ENCODE peak calls at places on chromosomes 7 and 10, in ten cellular contexts. W, T, R, J, S, N, X, I, F and Q are unnamed samples.

GRCh38 chr7:106183952-106184351 is 71.8 kb upstream of the SYPL1 start:
- DNase-seq in W (no peak), T (no peak), R (no peak), J (no peak), S (no peak), N (no peak), X (no peak), I (no peak), F (no peak), Q (no peak)

GRCh38 chr10:80356563-80356999 is at the start of the genes DYDC1 and DYDC2:
- DNase-seq in W (peak; percentile 13), T (no peak), R (peak; percentile 81), J (no peak), S (no peak), N (peak; percentile 92), X (peak; percentile 44), I (peak; percentile 77), F (peak; percentile 30), Q (peak; percentile 60)

GRCh38 chr7:78207262-78207661 is 408.7 kb downstream of the PHTF2 start:
- DNase-seq in W (no peak), T (no peak), R (no peak), J (no peak), S (no peak), N (no peak), X (no peak), I (no peak), F (no peak), Q (no peak)

GRCh38 chr7:130394421-130395188 is 14.3 kb downstream of the CPA1 start:
- DNase-seq in W (no peak), T (no peak), R (no peak), J (no peak), S (no peak), N (no peak), X (no peak), I (no peak), F (no peak), Q (no peak)

GRCh38 chr7:92461027-92462003 is 14.0 kb downstream of the GATAD1 start:
- DNase-seq in W (peak; percentile 33), T (peak; percentile 30), R (no peak), J (no peak), S (no peak), N (peak; percentile 63), X (peak; percentile 69), I (no peak), F (peak; percentile 71), Q (no peak)

GRCh38 chr7:12703881-12704280 is 16.4 kb downstream of the ARL4A start:
- DNase-seq in W (peak; percentile 48), T (no peak), R (no peak), J (no peak), S (no peak), N (no peak), X (peak; percentile 73), I (no peak), F (peak; percentile 65), Q (no peak)

GRCh38 chr10:60714242-60714641 is 64.0 kb upstream of the CDK1 start:
- DNase-seq in W (peak; percentile 59), T (no peak), R (no peak), J (no peak), S (no peak), N (no peak), X (no peak), I (no peak), F (no peak), Q (no peak)

GRCh38 chr7:40673285-40673684 is 538.5 kb downstream of the SUGCT start:
- DNase-seq in W (peak; percentile 87), T (peak; percentile 53), R (no peak), J (peak; percentile 57), S (no peak), N (no peak), X (peak; percentile 69), I (no peak), F (peak; percentile 85), Q (no peak)

GRCh38 chr10:85611093-85611740 is 755.4 kb downstream of the GRID1 start:
- DNase-seq in W (no peak), T (no peak), R (no peak), J (no peak), S (no peak), N (no peak), X (no peak), I (no peak), F (no peak), Q (no peak)

GRCh38 chr7:151244871-151245346 is 3.6 kb downstream of the SMARCD3 start:
- DNase-seq in W (no peak), T (no peak), R (no peak), J (no peak), S (no peak), N (peak; percentile 85), X (no peak), I (no peak), F (no peak), Q (no peak)

GRCh38 chr7:110569486-110569885 is 521.4 kb upstream of the LRRN3 start:
- DNase-seq in W (no peak), T (no peak), R (no peak), J (no peak), S (no peak), N (no peak), X (no peak), I (no peak), F (no peak), Q (no peak)

GRCh38 chr7:44573464-44574285 is at the start of gene DDX56:
- DNase-seq in W (peak; percentile 92), T (peak; percentile 92), R (peak; percentile 98), J (peak; percentile 84), S (peak; percentile 93), N (peak; percentile 97), X (peak; percentile 95), I (peak; percentile 99), F (peak; percentile 98), Q (peak; percentile 98)

GRCh38 chr10:7251696-7252465 is 159.0 kb downstream of the SFMBT2 start:
- DNase-seq in W (no peak), T (no peak), R (peak; percentile 68), J (no peak), S (no peak), N (no peak), X (no peak), I (no peak), F (no peak), Q (no peak)

GRCh38 chr10:88754272-88754671 is 5.5 kb upstream of the LIPN start:
- DNase-seq in W (peak; percentile 61), T (peak; percentile 53), R (no peak), J (peak; percentile 72), S (no peak), N (no peak), X (peak; percentile 31), I (no peak), F (peak; percentile 77), Q (no peak)

GRCh38 chr10:63806330-63806729 is 285.1 kb downstream of the REEP3 start:
- DNase-seq in W (no peak), T (no peak), R (no peak), J (no peak), S (no peak), N (no peak), X (no peak), I (no peak), F (no peak), Q (no peak)

GRCh38 chr7:99393363-99394187 is 14.8 kb downstream of the PDAP1 start:
- DNase-seq in W (no peak), T (no peak), R (peak; percentile 89), J (no peak), S (no peak), N (peak; percentile 96), X (no peak), I (peak; percentile 88), F (peak; percentile 25), Q (peak; percentile 77)
- H3K4me3 ChIP-seq in W (no peak overlapping the region), T (peak overlapping the region; percentile 46), R (peak overlapping the region; percentile 53), J (peak overlapping the region; percentile 31), S (peak overlapping the region; percentile 62), N (peak overlapping the region; percentile 62), X (peak overlapping the region; percentile 49), I (peak overlapping the region; percentile 21), F (no peak overlapping the region), Q (peak overlapping the region; percentile 75)

GRCh38 chr7:1938788-1939433 is 268.8 kb downstream of the ELFN1 start:
- DNase-seq in W (peak; percentile 7), T (no peak), R (peak; percentile 45), J (no peak), S (no peak), N (no peak), X (no peak), I (peak; percentile 67), F (no peak), Q (peak; percentile 11)

GRCh38 chr7:1941464-1942025 is 271.5 kb downstream of the ELFN1 start:
- DNase-seq in W (no peak), T (no peak), R (peak; percentile 36), J (no peak), S (no peak), N (peak; percentile 67), X (no peak), I (peak; percentile 72), F (no peak), Q (peak; percentile 6)

GRCh38 chr7:1939434-1940401 is 269.6 kb downstream of the ELFN1 start:
- DNase-seq in W (no peak), T (no peak), R (peak; percentile 48), J (no peak), S (no peak), N (no peak), X (no peak), I (peak; percentile 72), F (no peak), Q (peak; percentile 50)

GRCh38 chr7:1940863-1941262 is 270.8 kb downstream of the ELFN1 start:
- DNase-seq in W (no peak), T (no peak), R (peak; percentile 55), J (no peak), S (no peak), N (no peak), X (no peak), I (peak; percentile 65), F (no peak), Q (peak; percentile 49)

GRCh38 chr7:1940402-1940786 is 270.3 kb downstream of the ELFN1 start:
- DNase-seq in W (peak; percentile 71), T (peak; percentile 64), R (peak; percentile 86), J (no peak), S (peak; percentile 23), N (no peak), X (peak; percentile 71), I (peak; percentile 79), F (peak; percentile 9), Q (peak; percentile 56)
- H3K4me3 ChIP-seq in W (no peak overlapping the region), T (peak overlapping the region; percentile 12), R (no peak overlapping the region), J (no peak overlapping the region), S (no peak overlapping the region), N (no peak overlapping the region), X (no peak overlapping the region), I (no peak overlapping the region), F (no peak overlapping the region), Q (no peak overlapping the region)

GRCh38 chr7:97026705-97027426 is 2.2 kb upstream of the DLX5 start:
- DNase-seq in W (no peak), T (no peak), R (no peak), J (no peak), S (no peak), N (no peak), X (no peak), I (no peak), F (no peak), Q (no peak)
- H3K4me3 ChIP-seq in W (no peak overlapping the region), T (peak overlapping the region; percentile 42), R (peak overlapping the region; percentile 66), J (no peak overlapping the region), S (peak overlapping the region; percentile 55), N (no peak overlapping the region), X (peak overlapping the region; percentile 8), I (no peak overlapping the region), F (peak overlapping the region; percentile 71), Q (peak overlapping the region; percentile 52)

DNA sequence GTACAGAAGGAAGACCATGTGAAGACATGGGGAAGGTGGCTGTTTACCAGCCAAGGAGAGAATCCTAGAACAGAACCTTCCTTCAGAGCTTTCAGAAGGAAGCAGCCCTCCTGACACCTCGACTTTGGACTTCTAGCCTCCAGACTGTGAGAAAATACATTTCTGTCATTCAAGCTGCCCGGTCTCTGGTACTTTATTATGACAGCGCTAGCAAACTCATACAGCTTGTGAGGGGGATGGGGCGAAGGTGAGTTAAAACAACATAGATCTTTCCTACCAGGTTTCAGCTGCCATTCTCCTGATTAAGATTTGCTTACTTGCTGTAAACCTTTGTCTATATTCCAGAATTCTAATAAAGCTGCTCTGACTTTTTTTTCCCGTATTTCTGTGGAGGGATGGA is 14.9 kb upstream of the ZNF248 start:
- DNase-seq in W (no peak), T (no peak), R (no peak), J (no peak), S (no peak), N (no peak), X (no peak), I (no peak), F (no peak), Q (no peak)
- H3K4me3 ChIP-seq in W (no peak overlapping the region), T (no peak overlapping the region), R (no peak overlapping the region), J (no peak overlapping the region), S (no peak overlapping the region), N (no peak overlapping the region), X (no peak overlapping the region), I (no peak overlapping the region), F (no peak overlapping the region), Q (no peak overlapping the region)